ENCODE peak calls at places on chromosomes 1 and 21, in five cellular contexts. O is endothelial cell, H is posterior vena cava, K is GM12864, P is substantia nigra. N is an unnamed sample.

GRCh38 chr1:235199441-235199840 is 38.4 kb upstream of the RBM34 start:
- DNase-seq in P (no peak), O (peak), H (no peak), K (no peak), N (no peak)

GRCh38 chr1:92599184-92599583 is 112.5 kb upstream of the GFI1 start:
- DNase-seq in K (no peak), O (no peak), P (no peak), H (no peak), N (no peak)

GRCh38 chr1:178976541-178976940 is 49.2 kb upstream of the FAM20B start:
- DNase-seq in P (no peak), H (no peak), O (no peak), K (no peak), N (no peak)

GRCh38 chr21:38804617-38805281 is 980 bp upstream of the ETS2 start:
- DNase-seq in K (peak), P (peak), O (peak), H (peak), N (peak)

GRCh38 chr1:203170625-203171330 is 4.8 kb downstream of the MYBPH start:
- DNase-seq in H (peak), O (no peak), P (no peak), K (peak), N (no peak)

GRCh38 chr1:231973840-231974239 is 347.2 kb downstream of the DISC1 start:
- DNase-seq in K (no peak), O (no peak), H (no peak), P (no peak), N (peak)

GRCh38 chr1:10635385-10635896 is 160.7 kb downstream of the PEX14 start:
- DNase-seq in K (no peak), O (no peak), P (no peak), H (no peak), N (no peak)

GRCh38 chr21:44332383-44332782 is 6.8 kb downstream of the CFAP410 start:
- DNase-seq in H (no peak), P (no peak), O (no peak), K (no peak), N (no peak)

GRCh38 chr1:150511551-150511950 is 3.6 kb downstream of the ECM1 start:
- DNase-seq in P (no peak), K (no peak), H (peak), O (no peak), N (no peak)

GRCh38 chr1:29306471-29307140 is 70.3 kb downstream of the PTPRU start:
- DNase-seq in H (no peak), K (no peak), O (no peak), P (no peak), N (no peak)

GRCh38 chr1:30903343-30904034 is 5.1 kb downstream of the SDC3 start:
- DNase-seq in O (no peak), K (no peak), P (no peak), H (peak), N (no peak)

N was measured in activated CD4-positive, alpha-beta T cell treated with anti-CD3 and anti-CD28 coated beads for 48 hours.